ENCODE peak calls at places on chromosome 22, in four cellular contexts. One of them, this sample, is unnamed.

GRCh38 chr22:19035474-19036228 is 86.6 kb downstream of the DGCR2 start:
- DNase-seq in foreskin fibroblast: peak
- DNase-seq in HuH-7: no peak
- DNase-seq in aorta: peak
- DNase-seq in this sample: no peak

GRCh38 chr22:27991586-27992293 is 72.7 kb upstream of the PITPNB start:
- DNase-seq in foreskin fibroblast: no peak
- DNase-seq in aorta: peak
- DNase-seq in HuH-7: no peak
- DNase-seq in this sample: no peak

GRCh38 chr22:27269751-27270586 is 531.6 kb downstream of the MN1 start:
- DNase-seq in HuH-7: no peak
- DNase-seq in foreskin fibroblast: no peak
- DNase-seq in aorta: no peak
- DNase-seq in this sample: no peak

GRCh38 chr22:46499798-46500174 is 37.6 kb downstream of the CELSR1 start:
- DNase-seq in HuH-7: no peak
- DNase-seq in aorta: no peak
- DNase-seq in foreskin fibroblast: no peak
- DNase-seq in this sample: no peak

GRCh38 chr22:48778308-48779195 is 1049.1 kb downstream of the BRD1 start:
- DNase-seq in foreskin fibroblast: no peak
- DNase-seq in aorta: peak
- DNase-seq in HuH-7: no peak
- DNase-seq in this sample: no peak

GRCh38 chr22:21646608-21647590 is 4.8 kb downstream of the SDF2L1 start:
- DNase-seq in foreskin fibroblast: peak
- DNase-seq in aorta: no peak
- DNase-seq in HuH-7: peak
- DNase-seq in this sample: peak

GRCh38 chr22:46763051-46763705 is 728 bp downstream of the TBC1D22A start:
- DNase-seq in HuH-7: no peak
- DNase-seq in foreskin fibroblast: no peak
- DNase-seq in aorta: peak
- DNase-seq in this sample: no peak

GRCh38 chr22:33062402-33062801 is 4.2 kb upstream of the SYN3 start:
- DNase-seq in aorta: no peak
- DNase-seq in HuH-7: no peak
- DNase-seq in foreskin fibroblast: no peak
- DNase-seq in this sample: no peak

GRCh38 chr22:47006433-47006832 is 244.0 kb downstream of the TBC1D22A start:
- DNase-seq in foreskin fibroblast: no peak
- DNase-seq in HuH-7: no peak
- DNase-seq in aorta: no peak
- DNase-seq in this sample: no peak

GRCh38 chr22:39349506-39349966 is 255 bp upstream of the SYNGR1 start:
- DNase-seq in aorta: peak
- DNase-seq in foreskin fibroblast: no peak
- DNase-seq in HuH-7: peak
- DNase-seq in this sample: no peak

GRCh38 chr22:39658806-39659463 is 88.4 kb downstream of the CACNA1I start:
- DNase-seq in aorta: no peak
- DNase-seq in HuH-7: no peak
- DNase-seq in foreskin fibroblast: no peak
- DNase-seq in this sample: no peak

GRCh38 chr22:31211862-31212730 is at the start of gene LIMK2:
- DNase-seq in HuH-7: peak
- DNase-seq in aorta: peak
- DNase-seq in foreskin fibroblast: peak
- DNase-seq in this sample: peak

GRCh38 chr22:43421914-43422615 is 10.3 kb downstream of the MPPED1 start:
- DNase-seq in HuH-7: no peak
- DNase-seq in aorta: no peak
- DNase-seq in foreskin fibroblast: no peak
- DNase-seq in this sample: no peak